ENCODE peak calls at places on chromosomes 11 and 22, in six cellular contexts. Y, S, V, T, N and H are unnamed samples. For H3K27me3, the result is how much of the 10 kb centered on the place peaks cover.

GRCh38 chr11:100831929-100832480 is 144.9 kb downstream of the ARHGAP42 start:
- DNase-seq in Y (no peak), S (no peak), V (no peak), T (no peak), N (no peak), H (no peak)

GRCh38 chr11:86492370-86493030 is 117.8 kb downstream of the CCDC81 start:
- DNase-seq in Y (peak), S (no peak), V (no peak), T (no peak), N (no peak), H (no peak)

GRCh38 chr11:70364745-70365535 is 33.4 kb upstream of the CTTN start:
- DNase-seq in Y (no peak), S (no peak), V (no peak), T (no peak), N (no peak), H (no peak)

GRCh38 chr11:12909866-12910265 is 99.2 kb upstream of the RASSF10 start:
- DNase-seq in Y (no peak), S (no peak), V (no peak), T (no peak), N (no peak), H (no peak)

GRCh38 chr11:117716652-117717440 is 80.2 kb downstream of the DSCAML1 start:
- DNase-seq in Y (no peak), S (no peak), V (peak), T (no peak), N (no peak), H (no peak)

GRCh38 chr22:17769013-17769715 is 5.1 kb downstream of the BID start:
- DNase-seq in Y (no peak), S (no peak), V (no peak), T (no peak), N (no peak), H (no peak)

GRCh38 chr11:77287615-77288273 is 13.7 kb downstream of the GDPD4 start:
- DNase-seq in Y (peak), S (no peak), V (no peak), T (no peak), N (no peak), H (no peak)

GRCh38 chr11:61954106-61955030 is 4.2 kb downstream of the BEST1 start:
- DNase-seq in Y (no peak), S (no peak), V (no peak), T (no peak), N (no peak), H (peak)

GRCh38 chr11:16788141-16789060 is 50.0 kb downstream of the C11orf58 start:
- DNase-seq in Y (peak), S (peak), V (peak), T (peak), N (peak), H (peak)

GRCh38 chr22:35399678-35400334 is at the start of gene MCM5:
- DNase-seq in Y (peak), S (peak), V (peak), T (peak), N (peak), H (peak)

GRCh38 chr22:28034760-28035401 is 115.8 kb upstream of the PITPNB start:
- DNase-seq in Y (peak), S (no peak), V (no peak), T (no peak), N (no peak), H (peak)

GRCh38 chr11:45144126-45145082 is 2.0 kb upstream of the PRDM11 start:
- DNase-seq in Y (no peak), S (no peak), V (no peak), T (no peak), N (no peak), H (no peak)

GRCh38 chr11:68412593-68413475 is 47.7 kb upstream of the PPP6R3 start:
- DNase-seq in Y (peak), S (no peak), V (peak), T (no peak), N (no peak), H (no peak)

GRCh38 chr11:120392791-120393190 is 56.6 kb downstream of the ARHGEF12 start:
- DNase-seq in Y (peak), S (no peak), V (no peak), T (no peak), N (no peak), H (no peak)

GRCh38 chr11:27694992-27695391 is 5.3 kb downstream of the BDNF start:
- DNase-seq in Y (peak), S (peak), V (peak), T (no peak), N (peak), H (peak)

GRCh38 chr11:46332568-46333128 is 14.6 kb upstream of the DGKZ start:
- DNase-seq in Y (no peak), S (peak), V (no peak), T (no peak), N (peak), H (no peak)

GRCh38 chr22:19043111-19044085 is 78.8 kb downstream of the DGCR2 start:
- DNase-seq in Y (peak), S (no peak), V (no peak), T (no peak), N (no peak), H (no peak)

GRCh38 chr11:45041556-45041955 is 90.9 kb upstream of the TP53I11 start:
- DNase-seq in Y (no peak), S (no peak), V (no peak), T (no peak), N (peak), H (no peak)

GRCh38 chr11:108340958-108341357 is 118.1 kb downstream of the ATM start:
- DNase-seq in Y (no peak), S (peak), V (no peak), T (no peak), N (no peak), H (peak)

GRCh38 chr11:122294041-122294440 is 178.0 kb upstream of the BLID start:
- DNase-seq in Y (no peak), S (no peak), V (no peak), T (no peak), N (no peak), H (no peak)

GRCh38 chr11:74055938-74056337 is 47.1 kb upstream of the UCP3 start:
- DNase-seq in Y (peak), S (no peak), V (no peak), T (no peak), N (no peak), H (no peak)

GRCh38 chr11:113895367-113896155 is 9.0 kb upstream of the HTR3B start:
- DNase-seq in Y (no peak), S (peak), V (peak), T (no peak), N (peak), H (no peak)

GRCh38 chr11:45288395-45288794 is 2.3 kb upstream of the SYT13 start:
- DNase-seq in Y (no peak), S (no peak), V (no peak), T (no peak), N (no peak), H (no peak)

GRCh38 chr11:69894126-69895047 is 75.2 kb upstream of the FGF3 start:
- DNase-seq in Y (peak), S (no peak), V (no peak), T (no peak), N (no peak), H (no peak)

GRCh38 chr11:134202661-134203060 is 21.1 kb downstream of the NCAPD3 start:
- DNase-seq in Y (no peak), S (no peak), V (no peak), T (no peak), N (no peak), H (no peak)

GRCh38 chr11:122764691-122765090 is 73.6 kb upstream of the CRTAM start:
- DNase-seq in Y (no peak), S (no peak), V (no peak), T (no peak), N (no peak), H (no peak)

GRCh38 chr22:47386812-47387510 is 624.5 kb downstream of the TBC1D22A start:
- DNase-seq in Y (no peak), S (no peak), V (no peak), T (no peak), N (no peak), H (no peak)

GRCh38 chr11:82557274-82557673 is 176.4 kb downstream of the FAM181B start:
- DNase-seq in Y (no peak), S (no peak), V (peak), T (no peak), N (no peak), H (no peak)

GRCh38 chr11:71482746-71483364 is 29.9 kb downstream of the NADSYN1 start:
- DNase-seq in Y (no peak), S (no peak), V (no peak), T (no peak), N (no peak), H (no peak)

GRCh38 chr22:47106806-47107205 is 344.4 kb downstream of the TBC1D22A start:
- DNase-seq in Y (no peak), S (no peak), V (no peak), T (no peak), N (no peak), H (no peak)

GRCh38 chr11:31974737-31975136 is 116.1 kb upstream of the RCN1 start:
- DNase-seq in Y (peak), S (no peak), V (no peak), T (no peak), N (no peak), H (no peak)

GRCh38 chr11:69801513-69802335 is 17.5 kb downstream of the FGF3 start:
- DNase-seq in Y (no peak), S (peak), V (peak), T (peak), N (peak), H (peak)

GRCh38 chr11:100761806-100762205 is 74.7 kb downstream of the ARHGAP42 start:
- DNase-seq in Y (no peak), S (no peak), V (no peak), T (no peak), N (no peak), H (no peak)

GRCh38 chr11:33402066-33402465 is 144.9 kb downstream of the HIPK3 start:
- DNase-seq in Y (no peak), S (no peak), V (no peak), T (no peak), N (no peak), H (no peak)

GRCh38 chr22:37386441-37386840 is 40.8 kb downstream of the ELFN2 start:
- DNase-seq in Y (no peak), S (no peak), V (no peak), T (no peak), N (peak), H (no peak)

GRCh38 chr22:37381489-37381888 is 45.8 kb downstream of the ELFN2 start:
- DNase-seq in Y (peak), S (no peak), V (no peak), T (no peak), N (no peak), H (no peak)

GRCh38 chr22:37384691-37385090 is 42.6 kb downstream of the ELFN2 start:
- DNase-seq in Y (no peak), S (no peak), V (no peak), T (no peak), N (no peak), H (no peak)

GRCh38 chr22:37379716-37380115 is 47.6 kb downstream of the ELFN2 start:
- DNase-seq in Y (no peak), S (no peak), V (no peak), T (no peak), N (no peak), H (no peak)

GRCh38 chr22:37383342-37383741 is 43.9 kb downstream of the ELFN2 start:
- DNase-seq in Y (no peak), S (no peak), V (peak), T (no peak), N (no peak), H (no peak)
- H3K27me3 ChIP-seq in Y (under half), S (under half), V (under half), T (half or more), N (under half), H (under half)

GRCh38 chr11:94771390-94771789 is 3.2 kb downstream of the AMOTL1 start:
- DNase-seq in Y (no peak), S (no peak), V (no peak), T (no peak), N (no peak), H (no peak)
- H3K4me3 ChIP-seq in Y (no peak), S (no peak), V (no peak), T (no peak), N (no peak), H (no peak)

GRCh38 chr11:102287963-102288744 is 29.1 kb upstream of the BIRC3 start:
- DNase-seq in Y (peak), S (peak), V (peak), T (peak), N (peak), H (peak)
- H2AFZ ChIP-seq in Y (peak), S (peak), V (peak), T (peak), N (peak), H (peak)

DNA sequence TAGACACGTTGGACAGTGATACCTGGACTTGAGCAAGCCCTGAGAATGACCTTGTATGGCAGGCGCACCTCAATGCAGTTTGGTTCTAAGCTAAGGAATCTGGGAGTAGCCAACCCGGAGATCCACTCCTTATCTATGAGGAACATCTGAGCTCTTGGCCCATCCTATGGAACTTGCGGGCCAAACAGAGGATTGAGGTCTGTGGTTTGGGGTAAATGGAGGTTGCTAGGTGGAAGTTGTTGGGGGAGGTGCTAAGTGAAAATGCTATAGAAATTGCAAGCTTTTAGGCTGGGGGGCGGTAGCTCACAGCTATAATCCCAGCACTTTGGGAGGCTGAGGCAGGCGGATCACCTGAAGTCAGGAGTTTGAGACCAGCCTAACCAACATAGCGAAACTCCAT is 8.9 kb downstream of the GDPD5 start:
- DNase-seq in Y (no peak), S (no peak), V (no peak), T (no peak), N (no peak), H (no peak)
- H3K27me3 ChIP-seq in Y (under half), S (under half), V (under half), T (under half), N (under half), H (under half)

DNA sequence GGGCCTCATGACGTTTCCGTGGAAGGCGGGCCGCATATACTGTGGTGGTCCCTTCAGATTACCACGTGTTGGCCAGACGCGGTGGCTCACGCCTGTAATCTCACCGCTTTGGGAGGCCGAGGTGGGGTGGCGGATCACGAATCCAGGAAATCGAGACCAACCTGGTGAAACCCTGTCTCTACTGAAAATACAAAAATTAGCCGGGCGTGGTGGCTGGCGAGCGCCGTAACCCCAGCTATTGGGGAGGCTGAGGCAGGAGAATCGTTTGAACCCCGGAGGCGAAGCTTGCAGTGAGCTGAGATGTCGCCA is 853 bp upstream of the DENND6B start:
- DNase-seq in Y (no peak), S (peak), V (no peak), T (no peak), N (no peak), H (no peak)
- H3K4me3 ChIP-seq in Y (peak), S (peak), V (peak), T (peak), N (peak), H (peak)

DNA sequence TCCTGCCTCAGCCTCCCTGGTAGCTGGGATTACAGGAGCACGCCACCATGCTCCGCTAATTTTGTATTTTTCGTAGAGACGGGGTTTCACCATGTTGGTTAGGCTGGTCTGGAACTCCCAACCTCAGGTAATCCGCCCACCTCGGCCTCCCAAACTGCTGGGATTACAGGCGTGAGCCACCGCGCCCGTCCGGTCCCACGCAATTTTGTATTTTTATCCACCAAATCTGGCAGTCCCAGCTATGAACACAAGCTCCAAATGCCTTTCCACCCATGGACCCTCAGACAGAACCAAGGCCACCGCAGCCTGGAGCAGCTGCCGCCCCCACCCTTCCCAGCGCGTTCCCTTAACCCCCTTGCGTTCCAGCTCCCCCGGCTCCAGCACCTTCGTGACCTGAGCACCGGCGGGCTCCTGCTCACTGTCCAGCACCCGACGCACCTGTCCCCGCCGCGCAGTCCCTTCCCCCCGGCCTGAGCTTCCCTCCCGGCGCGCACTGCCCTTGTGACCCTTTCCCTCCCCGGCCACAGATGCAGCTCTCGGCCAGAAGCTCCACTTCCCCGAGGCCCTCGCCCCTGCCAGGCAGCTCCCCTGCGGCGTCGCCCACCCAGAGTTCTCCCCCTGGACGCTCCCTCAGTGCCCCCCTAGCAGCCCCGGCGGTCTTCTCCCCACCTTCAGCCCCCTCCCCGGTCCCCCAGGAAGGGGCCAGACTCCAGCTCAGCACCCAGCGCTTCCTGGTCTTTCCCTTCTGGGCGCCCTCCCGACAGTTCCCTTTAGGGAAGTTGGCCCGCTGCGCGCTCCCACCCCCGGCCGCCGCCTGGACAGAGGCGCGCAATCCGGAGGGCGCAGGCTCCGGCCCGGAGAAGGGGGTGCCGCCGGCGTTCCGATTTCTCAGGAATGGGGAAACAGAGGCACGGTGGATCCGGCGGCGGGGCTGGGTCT is 5.6 kb upstream of the ZBED4 start:
- DNase-seq in Y (no peak), S (peak), V (no peak), T (no peak), N (peak), H (no peak)
- H2AFZ ChIP-seq in Y (no peak), S (peak), V (no peak), T (peak), N (no peak), H (peak)

DNA sequence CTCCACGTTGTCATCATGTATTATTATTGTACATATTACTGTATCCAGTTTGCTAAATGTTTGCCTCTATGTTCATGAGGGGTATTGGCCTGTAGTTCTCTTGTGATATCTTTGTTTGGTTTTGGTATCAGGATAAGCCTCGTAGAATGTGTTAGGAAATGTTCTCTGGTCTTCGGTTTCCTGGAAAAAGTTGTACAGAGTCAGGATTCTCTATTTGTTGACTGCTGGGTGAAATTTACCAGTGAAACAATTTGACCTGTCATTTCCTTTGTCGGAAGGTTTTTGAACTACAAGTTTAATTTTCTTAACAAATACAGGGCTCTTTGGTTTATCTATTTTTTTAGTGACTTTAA is 23.2 kb upstream of the KRTAP5-6 start:
- DNase-seq in Y (no peak), S (no peak), V (no peak), T (no peak), N (no peak), H (no peak)
- H3K27me3 ChIP-seq in Y (under half), S (under half), V (under half), T (under half), N (half or more), H (under half)

GRCh38 chr22:20428496-20429253 is 8.9 kb downstream of the SCARF2 start:
- DNase-seq in Y (no peak), S (no peak), V (no peak), T (no peak), N (no peak), H (no peak)
- H3K4me3 ChIP-seq in Y (no peak), S (peak), V (peak), T (no peak), N (peak), H (no peak)

DNA sequence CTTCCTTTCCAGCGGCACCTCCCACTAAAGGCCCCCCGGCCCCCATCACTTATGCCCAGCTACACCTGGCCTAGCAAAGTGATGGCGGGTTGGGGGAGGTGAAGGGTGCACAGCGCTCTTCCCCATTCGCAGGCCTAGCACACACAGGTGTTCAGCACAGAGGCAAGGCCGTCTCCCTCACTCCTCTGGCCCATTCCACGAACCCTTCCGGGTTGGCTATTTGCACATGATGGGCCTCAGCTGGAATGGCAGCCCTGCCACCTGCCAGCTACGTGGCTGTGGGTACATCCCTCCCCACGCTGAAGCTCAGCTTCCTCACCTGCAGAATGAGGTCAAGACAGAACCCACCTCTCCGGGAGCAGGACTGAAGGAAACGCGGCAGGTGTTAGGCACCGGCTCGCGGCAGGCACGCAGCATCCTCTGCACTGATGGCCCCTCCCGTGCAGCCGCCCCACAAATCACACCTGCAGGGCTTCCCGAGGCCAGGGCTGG is 4.8 kb downstream of the KIAA0930 start:
- DNase-seq in Y (no peak), S (no peak), V (peak), T (no peak), N (no peak), H (no peak)
- H2AFZ ChIP-seq in Y (no peak), S (no peak), V (no peak), T (no peak), N (no peak), H (no peak)

GRCh38 chr11:129376658-129377341 is 1.2 kb downstream of the BARX2 start:
- DNase-seq in Y (no peak), S (no peak), V (no peak), T (peak), N (peak), H (no peak)
- H3K27me3 ChIP-seq in Y (under half), S (half or more), V (under half), T (half or more), N (half or more), H (half or more)